ENCODE peak calls at places on chromosomes 11 and 22, in four cellular contexts. W is fibroblast of lung; V is effector memory CD8-positive, alpha-beta T cell; M is A549. O is an unnamed sample.

GRCh38 chr11:129749141-129749540 is 66.5 kb upstream of the TMEM45B start:
- DNase-seq in M (no peak), W (no peak), V (no peak), O (no peak)

GRCh38 chr22:17942721-17943120 is 81.6 kb downstream of the MICAL3 start:
- DNase-seq in V (no peak), W (no peak), M (no peak), O (peak)

GRCh38 chr11:129791515-129791914 is 24.1 kb upstream of the TMEM45B start:
- DNase-seq in V (no peak), W (no peak), M (no peak), O (no peak)

GRCh38 chr11:64758330-64759079 is 1.3 kb downstream of the PYGM start:
- DNase-seq in V (no peak), M (no peak), W (no peak), O (no peak)

GRCh38 chr22:32079110-32080089 is 36.3 kb downstream of the SLC5A1 start:
- DNase-seq in W (peak), V (no peak), M (peak), O (no peak)

GRCh38 chr22:31566484-31566883 is 70.1 kb downstream of the SFI1 start:
- DNase-seq in W (peak), V (no peak), M (no peak), O (no peak)

GRCh38 chr22:46108564-46109473 is 41.5 kb upstream of the PPARA start:
- DNase-seq in W (peak), V (no peak), M (no peak), O (no peak)

GRCh38 chr11:70112017-70112434 is 33.9 kb downstream of the ANO1 start:
- DNase-seq in V (no peak), W (no peak), M (no peak), O (peak)

GRCh38 chr11:62680825-62681240 is 2.0 kb upstream of the UBXN1 start:
- DNase-seq in M (peak), W (peak), V (no peak), O (no peak)

GRCh38 chr11:27416568-27417176 is 53.7 kb upstream of the CCDC34 start:
- DNase-seq in V (no peak), M (no peak), W (no peak), O (no peak)

GRCh38 chr11:19275496-19275895 is 34.8 kb upstream of the E2F8 start:
- DNase-seq in W (no peak), V (no peak), M (peak), O (no peak)

GRCh38 chr11:132142554-132142953 is 772.1 kb downstream of the NTM start:
- DNase-seq in M (no peak), V (no peak), W (no peak), O (no peak)

GRCh38 chr11:875769-876301 is 33.2 kb downstream of the TSPAN4 start:
- DNase-seq in V (no peak), M (no peak), W (no peak), O (no peak)

GRCh38 chr11:105357764-105358163 is 218.2 kb upstream of the CARD18 start:
- DNase-seq in V (no peak), M (no peak), W (peak), O (no peak)

GRCh38 chr11:112024178-112024777 is 930 bp upstream of the DLAT start:
- DNase-seq in V (no peak), W (no peak), M (no peak), O (no peak)

GRCh38 chr22:44658371-44658953 is 43.5 kb upstream of the PRR5 start:
- DNase-seq in V (no peak), M (no peak), W (peak), O (peak)

GRCh38 chr22:23122992-23123803 is 18.6 kb downstream of the RSPH14 start:
- DNase-seq in V (no peak), W (no peak), M (no peak), O (no peak)

GRCh38 chr11:76365038-76365679 is 15.8 kb downstream of the THAP12 start:
- DNase-seq in W (no peak), V (no peak), M (no peak), O (no peak)

GRCh38 chr11:119254239-119254638 is 48.1 kb downstream of the CBL start:
- DNase-seq in W (no peak), V (no peak), M (no peak), O (no peak)

GRCh38 chr11:115656041-115656440 is 151.8 kb upstream of the CADM1 start:
- DNase-seq in W (no peak), M (no peak), V (no peak), O (no peak)

GRCh38 chr11:123653405-123653996 is 923 bp downstream of the SCN3B start:
- DNase-seq in W (no peak), V (no peak), M (peak), O (no peak)

GRCh38 chr22:22616636-22617035 is 27.8 kb upstream of the GGTLC2 start:
- DNase-seq in W (no peak), V (no peak), M (peak), O (no peak)

GRCh38 chr22:35344956-35345690 is 35.8 kb upstream of the HMOX1 start:
- DNase-seq in W (no peak), V (no peak), M (no peak), O (no peak)

GRCh38 chr11:2693271-2693833 is 6.4 kb downstream of the KCNQ1OT1 start:
- DNase-seq in M (no peak), V (no peak), W (no peak), O (no peak)

GRCh38 chr11:85965202-85965601 is 103.7 kb downstream of the PICALM start:
- DNase-seq in V (no peak), W (peak), M (no peak), O (no peak)

GRCh38 chr11:29324328-29324727 is 692.5 kb downstream of the KCNA4 start:
- DNase-seq in W (no peak), V (no peak), M (no peak), O (no peak)

GRCh38 chr11:117097567-117098268 is 510 bp downstream of the SIK3 start:
- DNase-seq in V (peak), M (peak), W (no peak), O (peak)

GRCh38 chr22:37599161-37599560 is 9.5 kb upstream of the GGA1 start:
- DNase-seq in M (no peak), V (no peak), W (no peak), O (no peak)

GRCh38 chr11:32435511-32435946 is at the start of gene WT1:
- DNase-seq in M (peak), W (no peak), V (no peak), O (peak)

GRCh38 chr11:6055569-6055968 is 25.0 kb upstream of the OR56A1 start:
- DNase-seq in V (no peak), M (no peak), W (no peak), O (no peak)